ENCODE peak calls at places on chromosomes 12 and 14, in eight cellular contexts. X is HL-60, C is neural progenitor cell, Z is HFF-Myc, L is OCI-LY7, Q is IMR-90, F is left lung, B is endodermal cell. J is an unnamed sample.

GRCh38 chr12:123398177-123398916 is 14.4 kb downstream of the KMT5A start:
- DNase-seq in X (no peak), C (no peak), Z (peak), L (no peak), Q (peak), F (no peak), B (no peak), J (peak)

GRCh38 chr14:67241416-67242362 is at the start of gene PALS1:
- DNase-seq in X (peak), C (no peak), Z (no peak), L (peak), Q (peak), F (no peak), B (no peak), J (peak)

GRCh38 chr12:26274441-26275312 is 79.3 kb downstream of the SSPN start:
- DNase-seq in X (peak), C (peak), Z (peak), L (no peak), Q (peak), F (peak), B (peak), J (peak)

GRCh38 chr14:52837451-52837850 is 46.0 kb upstream of the GNPNAT1 start:
- DNase-seq in X (no peak), C (no peak), Z (no peak), L (no peak), Q (no peak), F (no peak), B (no peak), J (no peak)

GRCh38 chr12:131189781-131190180 is 236.1 kb downstream of the ADGRD1 start:
- DNase-seq in X (no peak), C (no peak), Z (no peak), L (no peak), Q (no peak), F (no peak), B (no peak), J (no peak)

GRCh38 chr12:122841544-122842321 is 6.5 kb downstream of the HIP1R start:
- DNase-seq in X (no peak), C (no peak), Z (no peak), L (no peak), Q (peak), F (no peak), B (peak), J (no peak)

GRCh38 chr14:72986214-72986613 is 40.7 kb downstream of the ZFYVE1 start:
- DNase-seq in X (no peak), C (no peak), Z (no peak), L (no peak), Q (no peak), F (no peak), B (no peak), J (no peak)

GRCh38 chr12:72747460-72747859 is 475.3 kb downstream of the TRHDE start:
- DNase-seq in X (no peak), C (no peak), Z (no peak), L (no peak), Q (no peak), F (no peak), B (no peak), J (no peak)

GRCh38 chr14:99415496-99416281 is 65.0 kb downstream of the SETD3 start:
- DNase-seq in X (peak), C (peak), Z (peak), L (peak), Q (peak), F (no peak), B (peak), J (peak)

GRCh38 chr14:85415015-85415712 is 114.8 kb upstream of the FLRT2 start:
- DNase-seq in X (no peak), C (no peak), Z (peak), L (no peak), Q (peak), F (no peak), B (peak), J (peak)

GRCh38 chr12:39287817-39288216 is 155.1 kb downstream of the KIF21A start:
- DNase-seq in X (no peak), C (no peak), Z (no peak), L (no peak), Q (no peak), F (no peak), B (no peak), J (no peak)

DNA sequence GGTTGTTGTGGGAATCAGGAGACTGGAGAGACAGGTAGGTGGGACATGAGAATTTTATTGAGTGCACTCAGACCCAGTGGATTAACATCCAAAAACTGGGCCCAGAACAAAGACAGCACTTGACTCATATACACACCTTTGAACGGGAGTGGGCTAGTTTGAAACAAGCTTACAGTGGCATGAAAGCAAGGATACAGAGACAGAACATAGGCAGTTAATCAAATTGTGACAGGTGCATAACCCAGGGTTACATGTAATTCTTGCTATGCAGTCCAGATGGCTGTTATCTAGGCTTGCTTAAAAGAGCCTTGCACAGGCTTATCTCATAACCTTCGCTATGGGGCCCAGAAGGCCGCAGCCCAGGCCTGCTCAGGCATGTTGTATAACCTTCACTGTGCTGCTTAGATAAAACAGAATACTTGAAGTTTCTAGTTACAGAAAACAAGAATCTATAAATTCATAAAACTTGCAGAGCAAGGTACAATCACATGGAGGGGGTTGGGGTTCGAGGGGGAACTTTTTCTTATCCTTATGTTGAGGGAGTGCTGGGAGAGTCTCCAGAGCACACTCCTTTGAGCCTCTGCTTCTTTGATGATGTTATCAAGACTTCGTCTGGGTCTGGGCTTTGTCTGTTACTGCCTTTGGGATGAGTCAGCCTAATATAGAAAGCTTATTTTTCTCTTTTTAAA is 81.7 kb downstream of the TNFAIP2 start:
- DNase-seq in X (no peak), C (no peak), Z (no peak), L (peak), Q (peak), F (no peak), B (no peak), J (no peak)
- H3K4me3 ChIP-seq in X (no peak), C (no peak), Z (no peak), L (no peak), Q (no peak), F (no peak), B (peak), J (no peak)

DNA sequence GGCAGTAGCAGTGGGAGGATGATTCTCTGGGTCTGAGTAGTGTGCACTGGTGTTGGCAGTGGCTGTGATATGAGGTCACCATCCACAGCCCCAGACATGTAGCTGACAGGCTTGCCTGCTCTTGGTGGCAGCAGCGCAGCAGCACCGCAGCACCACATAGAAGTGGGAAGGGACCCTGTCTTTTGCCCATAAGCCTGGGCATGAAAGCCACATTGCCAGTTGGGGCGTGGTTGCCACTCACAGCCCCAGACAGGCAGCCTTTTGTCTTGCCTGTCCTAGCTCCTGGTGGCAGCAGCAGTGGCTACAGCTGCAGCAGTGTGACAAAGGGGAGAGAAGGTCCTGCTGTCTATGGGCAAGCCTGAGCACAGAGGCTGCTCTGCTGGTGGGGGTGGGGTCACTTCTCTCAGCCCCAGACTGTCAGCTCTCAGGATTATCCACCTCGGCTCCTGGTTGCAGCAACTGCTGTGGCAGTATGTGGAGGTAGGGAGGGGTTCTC is 71.5 kb downstream of the BRMS1L start:
- DNase-seq in X (no peak), C (peak), Z (no peak), L (no peak), Q (no peak), F (no peak), B (peak), J (no peak)
- TF ChIP-seq CTCF in X (no peak), C (no peak), Z (no peak), L (no peak), Q (no peak), F (no peak), B (peak), J (no peak)

GRCh38 chr12:110012137-110012536 is 12.9 kb downstream of the ANKRD13A start:
- DNase-seq in X (no peak), C (no peak), Z (no peak), L (peak), Q (no peak), F (no peak), B (no peak), J (no peak)
- H3K4me3 ChIP-seq in X (no peak), C (no peak), Z (no peak), L (peak), Q (no peak), F (no peak), B (no peak), J (no peak)

GRCh38 chr12:128974881-128975280 is 121.6 kb downstream of the GLT1D1 start:
- DNase-seq in X (no peak), C (no peak), Z (no peak), L (no peak), Q (no peak), F (no peak), B (no peak), J (no peak)

GRCh38 chr12:128971802-128972201 is 118.5 kb downstream of the GLT1D1 start:
- DNase-seq in X (no peak), C (peak), Z (no peak), L (peak), Q (no peak), F (no peak), B (no peak), J (no peak)

GRCh38 chr12:128973883-128974681 is 120.8 kb downstream of the GLT1D1 start:
- DNase-seq in X (no peak), C (no peak), Z (no peak), L (no peak), Q (no peak), F (no peak), B (no peak), J (no peak)

GRCh38 chr12:128980623-128981022 is 127.3 kb downstream of the GLT1D1 start:
- DNase-seq in X (no peak), C (no peak), Z (no peak), L (no peak), Q (no peak), F (no peak), B (no peak), J (no peak)

DNA sequence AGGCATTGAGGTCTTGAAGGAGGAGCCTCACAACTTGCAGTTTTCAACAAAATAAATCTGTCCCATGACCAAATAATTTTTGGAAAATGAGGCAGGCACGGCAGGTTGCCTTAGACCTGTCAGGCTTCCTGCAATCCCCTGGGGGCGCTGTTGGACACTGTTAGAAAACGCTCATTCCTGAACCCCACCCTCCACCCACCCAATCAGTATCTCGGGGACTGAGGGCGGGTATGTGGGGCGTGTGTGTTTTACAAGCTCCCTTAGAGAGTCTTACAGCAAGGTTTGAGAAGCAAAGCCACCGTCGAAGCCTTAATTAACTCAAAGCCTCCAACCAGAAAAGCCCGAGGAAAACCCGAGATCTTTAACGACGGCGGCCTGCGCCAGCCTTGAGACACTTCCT is 122.8 kb downstream of the GLT1D1 start:
- DNase-seq in X (peak), C (peak), Z (no peak), L (peak), Q (no peak), F (no peak), B (peak), J (no peak)
- TF ChIP-seq CTCF in X (no peak), C (peak), Z (no peak), L (peak), Q (no peak), F (peak), B (peak), J (no peak)

GRCh38 chr14:39107624-39108023 is 4.6 kb upstream of the SEC23A start:
- DNase-seq in X (no peak), C (peak), Z (no peak), L (peak), Q (peak), F (no peak), B (no peak), J (no peak)

GRCh38 chr14:39099748-39100147 is 3.3 kb downstream of the SEC23A start:
- DNase-seq in X (no peak), C (no peak), Z (no peak), L (no peak), Q (no peak), F (no peak), B (no peak), J (no peak)

GRCh38 chr14:39108791-39109190 is 5.3 kb upstream of the GEMIN2 start:
- DNase-seq in X (no peak), C (no peak), Z (no peak), L (no peak), Q (no peak), F (no peak), B (no peak), J (no peak)

GRCh38 chr14:39102265-39102968 is 618 bp downstream of the SEC23A start:
- DNase-seq in X (peak), C (no peak), Z (no peak), L (no peak), Q (peak), F (no peak), B (no peak), J (no peak)

GRCh38 chr14:39102969-39103957 is at the start of gene SEC23A:
- DNase-seq in X (peak), C (peak), Z (peak), L (peak), Q (peak), F (peak), B (peak), J (no peak)
- H3K4me3 ChIP-seq in X (peak), C (peak), Z (peak), L (peak), Q (peak), F (peak), B (peak), J (peak)

GRCh38 chr12:2083561-2083960 is 30.8 kb downstream of the CACNA1C start:
- DNase-seq in X (no peak), C (no peak), Z (no peak), L (no peak), Q (no peak), F (no peak), B (no peak), J (no peak)

GRCh38 chr12:2080604-2081003 is 27.8 kb downstream of the CACNA1C start:
- DNase-seq in X (no peak), C (no peak), Z (no peak), L (no peak), Q (no peak), F (no peak), B (no peak), J (no peak)

GRCh38 chr12:2084553-2085296 is 31.9 kb downstream of the CACNA1C start:
- DNase-seq in X (no peak), C (no peak), Z (no peak), L (no peak), Q (peak), F (no peak), B (no peak), J (no peak)

GRCh38 chr12:2082321-2082720 is 29.5 kb downstream of the CACNA1C start:
- DNase-seq in X (no peak), C (no peak), Z (no peak), L (no peak), Q (no peak), F (peak), B (no peak), J (no peak)

DNA sequence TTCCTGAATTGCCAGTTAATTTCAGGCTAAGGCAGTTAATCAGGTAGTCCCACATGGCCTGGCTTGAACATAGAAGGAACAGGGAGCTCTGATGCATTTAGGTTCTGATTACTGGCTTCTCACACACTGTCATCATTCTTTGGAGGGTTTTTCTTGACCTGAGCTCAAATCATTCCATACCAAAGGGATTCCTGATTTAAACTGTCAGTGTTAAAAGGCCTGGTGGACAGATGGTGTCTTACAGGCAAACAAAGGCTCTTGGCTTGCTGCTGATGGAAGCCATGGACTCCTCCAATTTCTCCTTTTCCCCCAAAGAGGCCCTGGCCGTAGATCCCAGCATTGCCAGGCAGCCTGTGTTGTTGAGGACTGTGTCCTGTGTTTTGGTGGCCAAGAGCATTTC is 30.2 kb downstream of the CACNA1C start:
- DNase-seq in X (no peak), C (no peak), Z (no peak), L (no peak), Q (peak), F (no peak), B (no peak), J (no peak)
- TF ChIP-seq CTCF in X (no peak), C (no peak), Z (no peak), L (no peak), Q (peak), F (no peak), B (peak), J (no peak)

GRCh38 chr12:124423683-124424515 is 129.0 kb downstream of the RFLNA start:
- DNase-seq in X (no peak), C (no peak), Z (no peak), L (no peak), Q (no peak), F (no peak), B (no peak), J (no peak)
- H3K4me3 ChIP-seq in X (no peak), C (no peak), Z (peak), L (no peak), Q (no peak), F (no peak), B (no peak), J (peak)

GRCh38 chr14:60266021-60266937 is 17.3 kb downstream of the PPM1A start:
- DNase-seq in X (no peak), C (peak), Z (no peak), L (peak), Q (no peak), F (no peak), B (no peak), J (no peak)
- TF ChIP-seq CTCF in X (peak), C (peak), Z (peak), L (peak), Q (peak), F (peak), B (peak), J (peak)

GRCh38 chr12:109714913-109715244 is 1.3 kb downstream of the FAM222A start:
- DNase-seq in X (no peak), C (no peak), Z (no peak), L (no peak), Q (no peak), F (no peak), B (no peak), J (no peak)
- H3K4me3 ChIP-seq in X (peak), C (peak), Z (peak), L (peak), Q (no peak), F (peak), B (peak), J (no peak)